ENCODE peak calls at places on chromosomes 1 and 21, in seven cellular contexts. One of them, this sample, is unnamed.

GRCh38 chr1:191757003-191757402 is 401.3 kb upstream of the RGS18 start:
- DNase-seq in sigmoid colon: no peak
- DNase-seq in transverse colon: no peak
- DNase-seq in GM12878: no peak
- DNase-seq in K562: no peak
- DNase-seq in breast epithelium: no peak
- DNase-seq in GM23338: no peak
- DNase-seq in this sample: no peak

GRCh38 chr1:172537366-172537765 is 4.4 kb downstream of the SUCO start:
- DNase-seq in sigmoid colon: no peak
- DNase-seq in transverse colon: no peak
- DNase-seq in GM12878: no peak
- DNase-seq in K562: no peak
- DNase-seq in breast epithelium: no peak
- DNase-seq in GM23338: no peak
- DNase-seq in this sample: no peak

GRCh38 chr1:101728029-101728428 is 268.7 kb downstream of the OLFM3 start:
- DNase-seq in sigmoid colon: no peak
- DNase-seq in transverse colon: no peak
- DNase-seq in GM12878: no peak
- DNase-seq in K562: no peak
- DNase-seq in breast epithelium: no peak
- DNase-seq in GM23338: no peak
- DNase-seq in this sample: no peak

GRCh38 chr1:29415156-29415830 is 179.0 kb downstream of the PTPRU start:
- DNase-seq in sigmoid colon: no peak
- DNase-seq in transverse colon: no peak
- DNase-seq in GM12878: no peak
- DNase-seq in K562: peak
- DNase-seq in breast epithelium: no peak
- DNase-seq in GM23338: peak
- DNase-seq in this sample: no peak

GRCh38 chr21:35840949-35841348 is 219.4 kb downstream of the SETD4 start:
- DNase-seq in sigmoid colon: no peak
- DNase-seq in transverse colon: no peak
- DNase-seq in GM12878: no peak
- DNase-seq in K562: no peak
- DNase-seq in breast epithelium: no peak
- DNase-seq in GM23338: no peak
- DNase-seq in this sample: no peak

GRCh38 chr1:97108200-97108599 is 386.6 kb downstream of the PTBP2 start:
- DNase-seq in sigmoid colon: no peak
- DNase-seq in transverse colon: no peak
- DNase-seq in GM12878: no peak
- DNase-seq in K562: no peak
- DNase-seq in breast epithelium: no peak
- DNase-seq in GM23338: no peak
- DNase-seq in this sample: no peak

GRCh38 chr1:224065455-224065854 is 48.5 kb upstream of the FBXO28 start:
- DNase-seq in sigmoid colon: no peak
- DNase-seq in transverse colon: peak
- DNase-seq in GM12878: no peak
- DNase-seq in K562: no peak
- DNase-seq in breast epithelium: peak
- DNase-seq in GM23338: no peak
- DNase-seq in this sample: peak

GRCh38 chr1:1440262-1440772 is 4.8 kb downstream of the VWA1 start:
- DNase-seq in sigmoid colon: no peak
- DNase-seq in transverse colon: no peak
- DNase-seq in GM12878: no peak
- DNase-seq in K562: no peak
- DNase-seq in breast epithelium: no peak
- DNase-seq in GM23338: no peak
- DNase-seq in this sample: no peak

GRCh38 chr1:16101618-16102017 is 28.2 kb upstream of the FAM131C start:
- DNase-seq in sigmoid colon: no peak
- DNase-seq in transverse colon: no peak
- DNase-seq in GM12878: no peak
- DNase-seq in K562: no peak
- DNase-seq in breast epithelium: no peak
- DNase-seq in GM23338: no peak
- DNase-seq in this sample: no peak

GRCh38 chr1:181936768-181937581 is 124.5 kb downstream of the ZNF648 start:
- DNase-seq in sigmoid colon: no peak
- DNase-seq in transverse colon: peak
- DNase-seq in GM12878: peak
- DNase-seq in K562: peak
- DNase-seq in breast epithelium: peak
- DNase-seq in GM23338: peak
- DNase-seq in this sample: peak

GRCh38 chr1:36866168-36866814 is 168.0 kb downstream of the GRIK3 start:
- DNase-seq in sigmoid colon: no peak
- DNase-seq in transverse colon: no peak
- DNase-seq in GM12878: no peak
- DNase-seq in K562: no peak
- DNase-seq in breast epithelium: no peak
- DNase-seq in GM23338: no peak
- DNase-seq in this sample: no peak

GRCh38 chr1:161185732-161186311 is 8.5 kb upstream of the B4GALT3 start:
- DNase-seq in sigmoid colon: no peak
- DNase-seq in transverse colon: no peak
- DNase-seq in GM12878: peak
- DNase-seq in K562: no peak
- DNase-seq in breast epithelium: no peak
- DNase-seq in GM23338: no peak
- DNase-seq in this sample: no peak

GRCh38 chr1:169348356-169349036 is 19.1 kb downstream of the NME7 start:
- DNase-seq in sigmoid colon: no peak
- DNase-seq in transverse colon: no peak
- DNase-seq in GM12878: peak
- DNase-seq in K562: peak
- DNase-seq in breast epithelium: no peak
- DNase-seq in GM23338: peak
- DNase-seq in this sample: no peak

GRCh38 chr1:111471012-111471411 is 2.8 kb upstream of the C1orf162 start:
- DNase-seq in sigmoid colon: peak
- DNase-seq in transverse colon: peak
- DNase-seq in GM12878: peak
- DNase-seq in K562: no peak
- DNase-seq in breast epithelium: peak
- DNase-seq in GM23338: no peak
- DNase-seq in this sample: peak

GRCh38 chr1:203152158-203153034 is 23.2 kb downstream of the MYBPH start:
- DNase-seq in sigmoid colon: no peak
- DNase-seq in transverse colon: no peak
- DNase-seq in GM12878: no peak
- DNase-seq in K562: no peak
- DNase-seq in breast epithelium: no peak
- DNase-seq in GM23338: no peak
- DNase-seq in this sample: no peak

GRCh38 chr1:27539901-27540861 is 50.2 kb upstream of the WASF2 start:
- DNase-seq in sigmoid colon: peak
- DNase-seq in transverse colon: peak
- DNase-seq in GM12878: no peak
- DNase-seq in K562: no peak
- DNase-seq in breast epithelium: no peak
- DNase-seq in GM23338: no peak
- DNase-seq in this sample: no peak

GRCh38 chr1:45328680-45329079 is 2.0 kb downstream of the HPDL start:
- DNase-seq in sigmoid colon: no peak
- DNase-seq in transverse colon: no peak
- DNase-seq in GM12878: no peak
- DNase-seq in K562: peak
- DNase-seq in breast epithelium: no peak
- DNase-seq in GM23338: peak
- DNase-seq in this sample: no peak

DNA sequence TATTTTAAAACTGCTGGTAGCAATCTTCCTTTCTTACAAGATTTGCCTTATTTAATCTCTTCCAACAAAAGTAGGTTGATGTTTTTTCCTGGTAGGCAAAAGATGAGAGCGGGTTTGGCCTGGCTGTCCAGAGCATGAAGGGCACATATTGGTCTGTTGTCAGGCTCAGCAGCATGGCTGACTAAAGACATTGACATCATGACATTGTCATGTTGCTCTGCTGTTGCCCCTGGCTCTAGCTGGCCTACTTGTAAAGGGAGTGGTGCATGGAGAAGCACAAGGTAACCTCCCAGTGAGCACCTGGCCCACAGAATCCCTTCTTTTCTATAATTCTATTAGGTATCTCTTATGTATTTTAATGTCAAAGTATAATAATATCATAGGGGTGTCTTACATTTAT is 23.6 kb downstream of the GNPAT start:
- DNase-seq in sigmoid colon: no peak
- DNase-seq in transverse colon: no peak
- DNase-seq in GM12878: no peak
- DNase-seq in K562: no peak
- DNase-seq in breast epithelium: no peak
- DNase-seq in GM23338: no peak
- DNase-seq in this sample: no peak
- TF ChIP-seq CTCF in sigmoid colon: no peak
- TF ChIP-seq CTCF in transverse colon: no peak
- TF ChIP-seq CTCF in GM12878: no peak
- TF ChIP-seq CTCF in K562: no peak
- TF ChIP-seq CTCF in breast epithelium: no peak
- TF ChIP-seq CTCF in GM23338: no peak
- TF ChIP-seq CTCF in this sample: no peak

GRCh38 chr21:16536661-16537359 is 807.0 kb downstream of the USP25 start:
- DNase-seq in sigmoid colon: no peak
- DNase-seq in transverse colon: no peak
- DNase-seq in GM12878: no peak
- DNase-seq in K562: no peak
- DNase-seq in breast epithelium: no peak
- DNase-seq in GM23338: no peak
- DNase-seq in this sample: no peak
- H3K4me3 ChIP-seq in sigmoid colon: peak
- H3K4me3 ChIP-seq in transverse colon: no peak
- H3K4me3 ChIP-seq in GM12878: no peak
- H3K4me3 ChIP-seq in K562: no peak
- H3K4me3 ChIP-seq in breast epithelium: peak
- H3K4me3 ChIP-seq in GM23338: no peak
- H3K4me3 ChIP-seq in this sample: no peak

GRCh38 chr21:26965567-26966359 is 1.1 kb downstream of the ADAMTS5 start:
- DNase-seq in sigmoid colon: peak
- DNase-seq in transverse colon: peak
- DNase-seq in GM12878: no peak
- DNase-seq in K562: no peak
- DNase-seq in breast epithelium: peak
- DNase-seq in GM23338: peak
- DNase-seq in this sample: peak
- TF ChIP-seq POLR2AphosphoS5 in sigmoid colon: no peak
- TF ChIP-seq POLR2AphosphoS5 in transverse colon: no peak
- TF ChIP-seq POLR2AphosphoS5 in GM12878: no peak
- TF ChIP-seq POLR2AphosphoS5 in K562: no peak
- TF ChIP-seq POLR2AphosphoS5 in breast epithelium: peak
- TF ChIP-seq POLR2AphosphoS5 in GM23338: no peak
- TF ChIP-seq POLR2AphosphoS5 in this sample: no peak

DNA sequence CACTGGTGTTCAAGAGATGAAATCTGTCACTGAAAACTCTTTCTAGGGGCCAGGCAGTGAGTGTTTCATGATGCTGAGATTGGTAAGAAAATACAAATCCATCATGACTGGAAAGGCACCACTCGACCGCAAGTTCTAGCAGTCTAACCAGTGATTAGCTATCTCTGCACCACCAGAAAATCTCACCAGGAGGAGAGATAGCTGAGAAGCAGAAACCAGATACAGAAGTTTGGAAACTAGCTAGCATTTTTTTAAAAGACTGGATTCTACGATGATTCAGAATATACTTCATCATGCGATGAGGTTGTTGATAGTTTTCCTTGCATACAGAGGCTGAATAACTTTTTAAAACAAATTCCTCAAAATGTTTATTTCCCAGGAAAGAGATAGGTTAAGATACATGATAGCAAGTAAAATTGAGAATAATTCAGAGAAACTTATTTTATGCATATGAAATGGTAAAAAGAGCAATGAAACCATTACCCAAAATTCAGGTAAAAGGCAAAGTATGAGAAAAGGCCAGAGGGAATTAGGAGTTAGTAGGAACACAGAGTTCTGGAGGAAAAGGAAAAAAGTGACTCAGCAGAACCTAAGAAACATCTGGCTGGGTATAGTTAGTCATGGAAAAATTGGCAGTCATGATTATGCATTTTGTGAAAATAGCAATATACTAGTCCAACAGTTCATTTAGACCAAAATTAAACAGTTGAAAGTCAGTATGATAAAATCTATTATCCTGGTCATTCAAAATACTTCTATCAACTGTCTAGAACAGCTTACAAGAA is 3.3 kb upstream of the F3 start:
- DNase-seq in sigmoid colon: no peak
- DNase-seq in transverse colon: no peak
- DNase-seq in GM12878: no peak
- DNase-seq in K562: no peak
- DNase-seq in breast epithelium: no peak
- DNase-seq in GM23338: no peak
- DNase-seq in this sample: no peak
- TF ChIP-seq CTCF in sigmoid colon: no peak
- TF ChIP-seq CTCF in transverse colon: no peak
- TF ChIP-seq CTCF in GM12878: no peak
- TF ChIP-seq CTCF in K562: no peak
- TF ChIP-seq CTCF in breast epithelium: no peak
- TF ChIP-seq CTCF in GM23338: no peak
- TF ChIP-seq CTCF in this sample: no peak

This sample was measured in stomach.